ENCODE peak calls at places on chromosomes 6 and 20, in four cellular contexts. Z, C, I and F are unnamed samples.

GRCh38 chr20:38125157-38126056 is 39.7 kb downstream of the TGM2 start:
- DNase-seq in C (no peak), Z (peak; percentile 74), I (peak; percentile 93), F (peak; percentile 52)

GRCh38 chr6:15658345-15658744 is 4.5 kb downstream of the DTNBP1 start:
- DNase-seq in C (no peak), Z (no peak), I (no peak), F (peak; percentile 74)

GRCh38 chr20:22688485-22688884 is 104.1 kb upstream of the FOXA2 start:
- DNase-seq in I (no peak), C (no peak), Z (no peak), F (no peak)

GRCh38 chr6:56695702-56696101 is 53.0 kb upstream of the DST start:
- DNase-seq in C (no peak), Z (no peak), I (peak; percentile 50), F (no peak)

GRCh38 chr20:36101201-36101600 is 53.3 kb upstream of the EPB41L1 start:
- DNase-seq in C (no peak), Z (no peak), I (no peak), F (no peak)

GRCh38 chr6:110813813-110814487 is 1.3 kb downstream of the CDK19 start:
- DNase-seq in C (no peak), I (peak; percentile 8), Z (no peak), F (no peak)

GRCh38 chr6:127858992-127859391 is 41.9 kb downstream of the THEMIS start:
- DNase-seq in Z (no peak), I (no peak), C (no peak), F (no peak)

GRCh38 chr6:117600008-117600743 is 2.1 kb downstream of the GOPC start:
- DNase-seq in Z (no peak), C (no peak), I (peak; percentile 35), F (no peak)

GRCh38 chr6:57087916-57088315 is 2.1 kb upstream of the ZNF451 start:
- DNase-seq in I (no peak), C (no peak), Z (no peak), F (no peak)

GRCh38 chr6:132974122-132974521 is 159.8 kb downstream of the RPS12 start:
- DNase-seq in Z (no peak), C (no peak), I (no peak), F (no peak)

GRCh38 chr20:58835231-58835630 is 15.5 kb downstream of the GNAS-AS1 start:
- DNase-seq in Z (no peak), I (no peak), C (no peak), F (no peak)

GRCh38 chr6:54020311-54020710 is 90.9 kb upstream of the MLIP start:
- DNase-seq in I (no peak), C (no peak), Z (no peak), F (no peak)

GRCh38 chr6:124679392-124679791 is 282.8 kb upstream of the RNF217 start:
- DNase-seq in I (peak; percentile 21), Z (no peak), C (no peak), F (no peak)

GRCh38 chr6:18883268-18883667 is 496.1 kb downstream of the RNF144B start:
- DNase-seq in C (no peak), Z (no peak), I (no peak), F (no peak)

GRCh38 chr6:151494235-151494950 is 576 bp downstream of the CCDC170 start:
- DNase-seq in Z (peak; percentile 49), I (peak; percentile 41), C (no peak), F (peak; percentile 82)

GRCh38 chr6:130222775-130223174 is at the start of gene SAMD3:
- DNase-seq in Z (no peak), C (no peak), I (no peak), F (no peak)

GRCh38 chr6:110618591-110619267 is 142.3 kb upstream of the SLC22A16 start:
- DNase-seq in I (peak; percentile 15), Z (no peak), C (no peak), F (no peak)

GRCh38 chr20:12077835-12078374 is 160.2 kb downstream of the BTBD3 start:
- DNase-seq in Z (no peak), I (no peak), C (no peak), F (no peak)

GRCh38 chr20:32912688-32913087 is 54.0 kb downstream of the EFCAB8 start:
- DNase-seq in C (no peak), Z (no peak), I (no peak), F (no peak)

GRCh38 chr20:48047453-48047852 is 262.2 kb upstream of the SULF2 start:
- DNase-seq in Z (no peak), I (no peak), C (no peak), F (no peak)

GRCh38 chr6:45504947-45505346 is 127.2 kb upstream of the SUPT3H start:
- DNase-seq in I (peak; percentile 81), C (no peak), Z (no peak), F (no peak)

GRCh38 chr6:115948751-115949150 is 111.9 kb downstream of the FRK start:
- DNase-seq in Z (no peak), I (no peak), C (no peak), F (no peak)

GRCh38 chr6:89501239-89501638 is 68.3 kb downstream of the ANKRD6 start:
- DNase-seq in I (no peak), C (no peak), Z (no peak), F (no peak)

GRCh38 chr6:129251669-129252376 is 368.9 kb downstream of the LAMA2 start:
- DNase-seq in I (peak; percentile 78), C (no peak), Z (no peak), F (no peak)

GRCh38 chr20:37522258-37523011 is 1.4 kb downstream of the NNAT start:
- DNase-seq in C (no peak), Z (peak; percentile 61), I (peak; percentile 63), F (peak; percentile 74)

GRCh38 chr6:142871910-142872331 is 73.1 kb downstream of the HIVEP2 start:
- DNase-seq in Z (no peak), C (no peak), I (peak; percentile 84), F (no peak)

GRCh38 chr6:169501128-169501527 is 200.7 kb downstream of the WDR27 start:
- DNase-seq in C (no peak), I (no peak), Z (no peak), F (no peak)

GRCh38 chr6:167795321-167795811 is 31.3 kb upstream of the AFDN start:
- DNase-seq in Z (no peak), C (no peak), I (no peak), F (peak; percentile 67)

GRCh38 chr6:27281105-27281539 is 31.0 kb downstream of the POM121L2 start:
- DNase-seq in I (no peak), C (no peak), Z (no peak), F (no peak)

GRCh38 chr20:58216334-58216733 is 12.1 kb downstream of the ANKRD60 start:
- DNase-seq in C (no peak), Z (no peak), I (peak; percentile 78), F (no peak)

GRCh38 chr20:37741560-37741959 is 47.7 kb downstream of the CTNNBL1 start:
- DNase-seq in C (no peak), Z (no peak), I (peak; percentile 42), F (no peak)

GRCh38 chr20:54199721-54200176 is 8.1 kb upstream of the PFDN4 start:
- DNase-seq in Z (peak; percentile 70), I (peak; percentile 80), C (no peak), F (peak; percentile 86)

GRCh38 chr6:99282479-99283062 is 66.9 kb downstream of the FAXC start:
- DNase-seq in Z (no peak), C (no peak), I (peak; percentile 46), F (no peak)

GRCh38 chr20:57103146-57103800 is 163.2 kb downstream of the BMP7 start:
- DNase-seq in I (no peak), C (no peak), Z (no peak), F (no peak)

GRCh38 chr6:15062311-15063252 is 183.3 kb upstream of the JARID2 start:
- DNase-seq in I (peak; percentile 72), C (no peak), Z (no peak), F (no peak)

GRCh38 chr20:63097336-63097831 is 90.6 kb upstream of the BHLHE23 start:
- DNase-seq in C (no peak), Z (peak; percentile 4), I (no peak), F (no peak)

GRCh38 chr6:81002126-81002525 is 750.4 kb downstream of the TENT5A start:
- DNase-seq in C (no peak), Z (no peak), I (peak; percentile 15), F (no peak)

GRCh38 chr6:14776307-14776706 is 469.6 kb upstream of the JARID2 start:
- DNase-seq in C (no peak), Z (no peak), I (no peak), F (no peak)

GRCh38 chr6:93679836-93680235 is 260.5 kb upstream of the EPHA7 start:
- DNase-seq in C (no peak), Z (no peak), I (no peak), F (no peak)

GRCh38 chr6:115467726-115468125 is 593.0 kb downstream of the FRK start:
- DNase-seq in Z (no peak), I (no peak), C (no peak), F (no peak)

GRCh38 chr6:25295651-25296050 is 16.5 kb downstream of the CARMIL1 start:
- DNase-seq in Z (no peak), I (no peak), C (no peak), F (no peak)
- H3K27ac ChIP-seq in Z (peak overlapping the region; percentile 47), I (no peak overlapping the region), C (peak overlapping the region; percentile 78), F (no peak overlapping the region)

GRCh38 chr6:43493230-43493629 is 15.9 kb downstream of the TJAP1 start:
- DNase-seq in C (no peak), Z (no peak), I (no peak), F (no peak)
- H3K27ac ChIP-seq in C (peak overlapping the region; percentile 69), Z (no peak overlapping the region), I (no peak overlapping the region), F (no peak overlapping the region)

GRCh38 chr6:125834347-125834746 is 43.6 kb downstream of the NCOA7 start:
- DNase-seq in Z (no peak), C (no peak), I (no peak), F (no peak)
- H3K27ac ChIP-seq in Z (peak overlapping the region; percentile 60), C (peak overlapping the region; percentile 55), I (no peak overlapping the region), F (peak overlapping the region; percentile 66)

GRCh38 chr6:24778878-24779277 is 4.1 kb downstream of the GMNN start:
- DNase-seq in C (no peak), Z (no peak), I (no peak), F (no peak)

GRCh38 chr6:24777227-24777626 is 2.5 kb downstream of the GMNN start:
- DNase-seq in C (no peak), I (no peak), Z (no peak), F (no peak)

GRCh38 chr6:24774696-24775519 is at the start of gene GMNN:
- DNase-seq in Z (peak; percentile 99), C (peak; percentile 89), I (peak; percentile 92), F (peak; percentile 100)

GRCh38 chr6:24778121-24778520 is 3.4 kb downstream of the GMNN start:
- DNase-seq in I (no peak), C (no peak), Z (no peak), F (no peak)

DNA sequence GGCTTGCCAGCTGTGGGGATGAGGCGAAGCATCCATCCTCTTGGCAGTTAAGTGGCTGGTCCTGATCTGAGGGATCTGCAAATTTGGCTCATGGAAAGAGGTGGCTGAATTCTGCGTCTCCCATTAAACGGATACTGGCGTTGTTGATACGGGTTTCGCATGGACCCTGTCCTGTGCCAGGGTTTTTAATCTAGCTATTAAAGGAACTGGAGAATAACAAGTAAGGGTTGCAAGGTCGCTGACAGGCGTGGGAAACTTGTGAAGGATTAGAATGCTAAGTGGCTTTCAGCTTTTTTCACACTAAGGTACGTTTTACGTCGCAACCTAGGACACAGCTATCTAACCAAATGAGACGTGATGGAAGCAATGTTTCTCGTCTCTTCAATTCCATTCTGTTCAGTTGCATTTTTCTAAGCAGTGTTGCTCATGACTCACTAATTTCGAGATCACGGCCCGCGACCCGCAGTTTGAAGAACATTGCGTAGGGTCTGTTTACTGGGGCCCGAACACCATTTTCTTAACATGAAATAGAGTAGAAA is 852 bp downstream of the GMNN start:
- DNase-seq in Z (no peak), C (no peak), I (peak; percentile 71), F (no peak)
- H3K27ac ChIP-seq in Z (peak overlapping the region; percentile 94), C (peak overlapping the region; percentile 99), I (peak overlapping the region; percentile 89), F (peak overlapping the region; percentile 98)